ENCODE peak calls at places on chromosomes 12 and 14, in five cellular contexts. I, N, Y, G and Q are unnamed samples.

GRCh38 chr12:108606492-108606891 is 8.6 kb upstream of the TMEM119 start:
- DNase-seq in I (no peak), N (no peak), Y (no peak), G (no peak), Q (no peak)

GRCh38 chr14:100580316-100581227 is 6.6 kb downstream of the BEGAIN start:
- DNase-seq in I (no peak), N (no peak), Y (no peak), G (no peak), Q (no peak)

GRCh38 chr12:57844725-57845477 is 1.6 kb downstream of the CTDSP2 start:
- DNase-seq in I (no peak), N (peak), Y (peak), G (peak), Q (no peak)

GRCh38 chr12:53098354-53098981 is 1.0 kb downstream of the IGFBP6 start:
- DNase-seq in I (no peak), N (peak), Y (peak), G (no peak), Q (peak)

GRCh38 chr14:59585891-59586554 is 9.4 kb upstream of the CCDC175 start:
- DNase-seq in I (no peak), N (no peak), Y (no peak), G (no peak), Q (no peak)

GRCh38 chr12:6341439-6342139 is at the start of gene TNFRSF1A:
- DNase-seq in I (no peak), N (peak), Y (peak), G (peak), Q (no peak)

GRCh38 chr14:28765169-28765906 is 1.2 kb upstream of the FOXG1 start:
- DNase-seq in I (no peak), N (no peak), Y (no peak), G (no peak), Q (no peak)

GRCh38 chr12:122282066-122282465 is 15.8 kb upstream of the VPS33A start:
- DNase-seq in I (no peak), N (no peak), Y (peak), G (no peak), Q (peak)

GRCh38 chr12:49763006-49763591 is 21.7 kb downstream of the TMBIM6 start:
- DNase-seq in I (peak), N (peak), Y (peak), G (peak), Q (no peak)

GRCh38 chr14:53525608-53526007 is 372.5 kb upstream of the DDHD1 start:
- DNase-seq in I (no peak), N (no peak), Y (peak), G (no peak), Q (no peak)

GRCh38 chr12:113201187-113202177 is 16.0 kb downstream of the RITA1 start:
- DNase-seq in I (no peak), N (no peak), Y (no peak), G (no peak), Q (no peak)